ENCODE peak calls at places on chromosome 16, in six cellular contexts. D is A549, L is heart left ventricle, X is sigmoid colon, G is endothelial cell of umbilical vein, E is uterus. C is an unnamed sample.
A peak's percentile ranks its signal among the peaks of the same experiment; 100 is the strongest.

GRCh38 chr16:65061935-65062334 is 59.9 kb downstream of the CDH11 start:
- DNase-seq in D (no peak), L (no peak), X (no peak), G (no peak), E (no peak), C (no peak)

GRCh38 chr16:81593481-81593880 is 148.9 kb downstream of the CMIP start:
- DNase-seq in D (no peak), L (peak; percentile 33), X (no peak), G (no peak), E (no peak), C (no peak)

GRCh38 chr16:14529010-14529669 is 100.9 kb downstream of the PARN start:
- DNase-seq in D (peak; percentile 97), L (no peak), X (peak; percentile 91), G (peak; percentile 89), E (peak; percentile 82), C (peak; percentile 71)

GRCh38 chr16:72798212-72798611 is 249.7 kb downstream of the ZFHX3 start:
- DNase-seq in D (no peak), L (no peak), X (no peak), G (no peak), E (no peak), C (no peak)

GRCh38 chr16:20763461-20764232 is at the start of gene ACSM3:
- DNase-seq in D (peak; percentile 92), L (no peak), X (peak; percentile 85), G (peak; percentile 46), E (peak; percentile 44), C (peak; percentile 86)

GRCh38 chr16:87053016-87053982 is 263.9 kb downstream of the C16orf95 start:
- DNase-seq in D (no peak), L (no peak), X (no peak), G (peak; percentile 89), E (no peak), C (no peak)

GRCh38 chr16:2156025-2156848 is 655 bp downstream of the TRAF7 start:
- DNase-seq in D (no peak), L (no peak), X (no peak), G (peak; percentile 65), E (peak; percentile 40), C (no peak)

GRCh38 chr16:78648517-78648916 is 549.1 kb downstream of the WWOX start:
- DNase-seq in D (no peak), L (no peak), X (no peak), G (no peak), E (no peak), C (no peak)

GRCh38 chr16:21088646-21089538 is 61.8 kb downstream of the DNAH3 start:
- DNase-seq in D (no peak), L (no peak), X (no peak), G (no peak), E (no peak), C (no peak)

GRCh38 chr16:6193718-6194117 is 1096.1 kb upstream of the EEF2KMT start:
- DNase-seq in D (no peak), L (no peak), X (no peak), G (no peak), E (no peak), C (no peak)

GRCh38 chr16:20598832-20599469 is 22.8 kb upstream of the ACSM2B start:
- DNase-seq in D (no peak), L (no peak), X (no peak), G (no peak), E (no peak), C (no peak)

GRCh38 chr16:12337776-12338655 is 361.5 kb downstream of the SNX29 start:
- DNase-seq in D (no peak), L (no peak), X (no peak), G (peak; percentile 38), E (no peak), C (no peak)

GRCh38 chr16:1723450-1724147 is 17.6 kb downstream of the MAPK8IP3 start:
- DNase-seq in D (peak; percentile 41), L (no peak), X (no peak), G (peak; percentile 60), E (no peak), C (no peak)

GRCh38 chr16:54110582-54110981 is 176.0 kb downstream of the IRX3 start:
- DNase-seq in D (no peak), L (no peak), X (no peak), G (no peak), E (no peak), C (no peak)

GRCh38 chr16:20355114-20355782 is 2.7 kb upstream of the UMOD start:
- DNase-seq in D (no peak), L (no peak), X (no peak), G (no peak), E (no peak), C (no peak)

GRCh38 chr16:69761983-69762842 is at the start of gene WWP2:
- DNase-seq in D (peak; percentile 82), L (peak; percentile 87), X (peak; percentile 84), G (peak; percentile 46), E (peak; percentile 73), C (peak; percentile 80)
- TF ChIP-seq POLR2A in D (peak; percentile 71), L (no peak), X (peak; percentile 30), G (peak; percentile 57), E (peak; percentile 47), C (peak; percentile 76)

GRCh38 chr16:680625-680945 is 375 bp downstream of the STUB1 start:
- DNase-seq in D (no peak), L (no peak), X (no peak), G (no peak), E (no peak), C (no peak)

GRCh38 chr16:682493-683395 is 1.4 kb downstream of the JMJD8 start:
- DNase-seq in D (no peak), L (no peak), X (peak; percentile 74), G (no peak), E (no peak), C (no peak)

GRCh38 chr16:680967-681745 is 946 bp downstream of the STUB1 start:
- DNase-seq in D (peak; percentile 69), L (no peak), X (no peak), G (peak; percentile 40), E (no peak), C (no peak)

GRCh38 chr16:683396-684066 is 603 bp downstream of the JMJD8 start:
- DNase-seq in D (peak; percentile 55), L (no peak), X (no peak), G (no peak), E (peak; percentile 27), C (no peak)

DNA sequence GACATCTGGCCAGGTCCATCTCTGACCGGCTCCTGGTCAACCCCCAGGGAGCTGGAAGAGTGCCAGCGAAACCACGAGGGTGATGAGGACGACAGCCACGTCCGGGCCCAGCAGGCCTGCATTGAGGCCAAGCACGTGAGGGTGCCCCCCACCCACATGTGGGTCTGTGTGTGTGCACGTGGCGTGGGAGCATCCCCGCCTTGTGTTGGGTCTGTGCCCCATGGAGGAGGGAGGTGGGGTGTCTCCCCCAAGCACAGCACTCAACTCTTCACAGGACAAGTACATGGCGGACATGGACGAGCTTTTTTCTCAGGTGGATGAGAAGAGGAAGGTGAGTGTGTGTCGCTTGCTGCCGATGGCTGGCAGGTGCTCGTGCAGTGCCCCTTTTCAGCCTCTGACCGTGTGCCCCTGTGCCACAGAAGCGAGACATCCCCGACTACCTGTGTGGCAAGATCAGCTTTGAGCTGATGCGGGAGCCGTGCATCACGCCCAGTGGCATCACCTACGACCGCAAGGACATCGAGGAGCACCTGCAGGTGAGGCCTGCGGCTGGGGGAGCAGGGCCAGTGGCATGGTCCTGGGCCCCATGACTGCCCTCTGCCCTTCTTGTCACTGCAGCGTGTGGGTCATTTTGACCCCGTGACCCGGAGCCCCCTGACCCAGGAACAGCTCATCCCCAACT is 1.7 kb downstream of the STUB1 start:
- DNase-seq in D (no peak), L (no peak), X (no peak), G (no peak), E (no peak), C (no peak)
- H3K27ac ChIP-seq in D (no peak overlapping the region), L (no peak overlapping the region), X (no peak overlapping the region), G (no peak overlapping the region), E (no peak overlapping the region), C (no peak overlapping the region)

GRCh38 chr16:70523013-70523620 is at the start of gene COG4:
- DNase-seq in D (peak; percentile 88), L (peak; percentile 93), X (peak; percentile 92), G (no peak), E (peak; percentile 85), C (peak; percentile 90)

GRCh38 chr16:70522216-70523000 is 946 bp downstream of the COG4 start:
- DNase-seq in D (no peak), L (no peak), X (no peak), G (no peak), E (no peak), C (no peak)

GRCh38 chr16:70520612-70521297 is 2.6 kb downstream of the COG4 start:
- DNase-seq in D (no peak), L (no peak), X (no peak), G (no peak), E (no peak), C (no peak)

GRCh38 chr16:70526403-70526802 is 2.8 kb downstream of the SF3B3 start:
- DNase-seq in D (no peak), L (no peak), X (no peak), G (no peak), E (no peak), C (no peak)

DNA sequence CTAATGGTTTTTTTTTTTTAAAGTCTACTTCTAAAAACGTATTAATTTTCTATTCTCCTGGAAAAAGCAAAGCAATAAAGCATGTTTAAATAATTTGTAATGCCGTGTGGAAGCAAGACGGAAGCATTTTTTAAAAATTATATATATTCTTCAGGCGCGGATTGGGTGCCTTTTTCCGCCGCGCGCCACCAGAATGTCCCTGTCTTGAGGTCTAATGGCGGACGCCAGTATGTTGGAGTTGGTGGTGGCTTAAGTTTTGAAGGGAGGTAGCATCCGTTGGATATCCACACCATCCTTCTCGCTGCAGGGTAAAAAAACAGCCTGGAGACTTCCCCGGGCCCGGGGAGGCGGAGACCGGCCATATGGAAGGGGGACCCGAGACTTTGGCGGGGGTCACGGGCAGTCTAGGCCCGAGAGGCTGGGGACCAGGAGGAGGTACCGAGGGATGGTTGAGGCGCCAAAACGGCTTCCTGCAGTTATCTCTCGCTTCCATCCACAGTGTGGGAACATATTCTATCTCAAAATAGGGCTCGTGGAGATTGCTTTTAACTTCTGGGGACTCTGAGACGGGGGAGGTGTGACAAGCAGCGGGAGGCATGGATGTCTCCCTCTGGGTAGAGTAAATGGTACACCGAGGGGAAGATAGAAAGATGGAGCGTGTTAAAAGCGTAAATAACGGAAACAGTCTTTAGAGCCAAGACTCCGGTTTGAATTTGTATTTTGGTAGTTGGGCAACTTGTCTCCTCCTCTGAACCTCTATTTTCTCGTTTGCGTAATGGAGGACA is at the start of gene SF3B3:
- DNase-seq in D (peak; percentile 79), L (peak; percentile 84), X (peak; percentile 75), G (peak; percentile 84), E (peak; percentile 64), C (peak; percentile 66)
- TF ChIP-seq POLR2A in D (peak; percentile 50), L (no peak), X (no peak), G (peak; percentile 82), E (no peak), C (peak; percentile 35)

GRCh38 chr16:8957509-8958157 is 6.1 kb downstream of the USP7 start:
- DNase-seq in D (no peak), L (no peak), X (peak; percentile 10), G (no peak), E (no peak), C (no peak)

GRCh38 chr16:8958344-8958808 is 5.3 kb downstream of the USP7 start:
- DNase-seq in D (no peak), L (no peak), X (peak; percentile 76), G (peak; percentile 54), E (peak; percentile 24), C (no peak)

GRCh38 chr16:8956265-8957060 is 7.2 kb downstream of the USP7 start:
- DNase-seq in D (no peak), L (no peak), X (peak; percentile 78), G (no peak), E (peak; percentile 52), C (no peak)

GRCh38 chr16:8955828-8956227 is 7.9 kb downstream of the USP7 start:
- DNase-seq in D (no peak), L (no peak), X (no peak), G (no peak), E (no peak), C (no peak)

GRCh38 chr16:8957061-8957392 is 6.7 kb downstream of the USP7 start:
- DNase-seq in D (no peak), L (no peak), X (no peak), G (no peak), E (no peak), C (no peak)
- H3K27ac ChIP-seq in D (no peak overlapping the region), L (no peak overlapping the region), X (peak overlapping the region; percentile 18), G (peak overlapping the region; percentile 14), E (no peak overlapping the region), C (no peak overlapping the region)